ENCODE peak calls at places on chromosomes 12 and 14, in four cellular contexts. O is A549, R is HepG2, C is K562. W is an unnamed sample.

GRCh38 chr12:40054554-40055226 is 51.2 kb downstream of the SLC2A13 start:
- DNase-seq in O (peak), C (no peak), R (no peak), W (no peak)

GRCh38 chr12:93245543-93245942 is 132.2 kb upstream of the NUDT4 start:
- DNase-seq in C (no peak), O (no peak), R (no peak), W (peak)

GRCh38 chr14:22781606-22782000 is 15.1 kb downstream of the OXA1L start:
- DNase-seq in C (no peak), O (no peak), R (no peak), W (no peak)

GRCh38 chr12:6074979-6075585 is 49.4 kb downstream of the VWF start:
- DNase-seq in R (no peak), C (no peak), O (no peak), W (no peak)

GRCh38 chr14:20632448-20632830 is 9.1 kb downstream of the OR6S1 start:
- DNase-seq in C (no peak), O (no peak), R (no peak), W (no peak)

GRCh38 chr14:76129851-76130576 is 21.7 kb upstream of the GPATCH2L start:
- DNase-seq in R (no peak), C (no peak), O (no peak), W (no peak)

GRCh38 chr14:97978336-97978735 is 1181.2 kb downstream of the VRK1 start:
- DNase-seq in C (no peak), O (peak), R (no peak), W (no peak)

GRCh38 chr12:131194166-131194565 is 240.5 kb downstream of the ADGRD1 start:
- DNase-seq in O (peak), C (peak), R (no peak), W (no peak)

GRCh38 chr12:114689075-114689994 is 5.4 kb upstream of the TBX3 start:
- DNase-seq in C (no peak), O (no peak), R (no peak), W (no peak)

GRCh38 chr12:48001426-48002178 is 2.7 kb downstream of the COL2A1 start:
- DNase-seq in O (peak), C (peak), R (no peak), W (no peak)

GRCh38 chr14:90619911-90620310 is 196.3 kb downstream of the TTC7B start:
- DNase-seq in R (no peak), O (no peak), C (no peak), W (no peak)

GRCh38 chr12:93500201-93500600 is 32.9 kb downstream of the MRPL42 start:
- DNase-seq in O (no peak), R (no peak), C (no peak), W (no peak)

GRCh38 chr14:83867871-83868270 is 1662.1 kb upstream of the FLRT2 start:
- DNase-seq in C (no peak), R (no peak), O (no peak), W (no peak)

GRCh38 chr12:115618105-115618504 is 659.4 kb downstream of the MED13L start:
- DNase-seq in R (no peak), C (no peak), O (no peak), W (no peak)

GRCh38 chr14:33917664-33918063 is 33.2 kb downstream of the EGLN3 start:
- DNase-seq in O (no peak), R (no peak), C (peak), W (no peak)

GRCh38 chr12:100672075-100672592 is 98.7 kb downstream of the GAS2L3 start:
- DNase-seq in O (peak), C (peak), R (peak), W (no peak)

GRCh38 chr14:33210304-33210703 is 271.6 kb downstream of the NPAS3 start:
- DNase-seq in R (no peak), O (no peak), C (peak), W (no peak)

GRCh38 chr12:103964805-103965204 is 867 bp upstream of the TDG start:
- DNase-seq in O (no peak), R (no peak), C (no peak), W (no peak)

GRCh38 chr14:78989246-78989645 is 819.1 kb downstream of the NRXN3 start:
- DNase-seq in R (no peak), O (no peak), C (no peak), W (no peak)

GRCh38 chr12:131129839-131130238 is 176.1 kb downstream of the ADGRD1 start:
- DNase-seq in R (no peak), O (no peak), C (no peak), W (no peak)

GRCh38 chr12:92492291-92492690 is 210.5 kb upstream of the PLEKHG7 start:
- DNase-seq in O (no peak), R (no peak), C (no peak), W (no peak)

GRCh38 chr14:58296731-58297130 is 1.6 kb upstream of the ARID4A start:
- DNase-seq in R (no peak), O (no peak), C (peak), W (no peak)

GRCh38 chr12:13811061-13811460 is 170.3 kb downstream of the GRIN2B start:
- DNase-seq in R (no peak), C (no peak), O (no peak), W (no peak)

GRCh38 chr12:75658826-75659823 is 147.7 kb upstream of the KRR1 start:
- DNase-seq in C (peak), O (no peak), R (no peak), W (no peak)

DNA sequence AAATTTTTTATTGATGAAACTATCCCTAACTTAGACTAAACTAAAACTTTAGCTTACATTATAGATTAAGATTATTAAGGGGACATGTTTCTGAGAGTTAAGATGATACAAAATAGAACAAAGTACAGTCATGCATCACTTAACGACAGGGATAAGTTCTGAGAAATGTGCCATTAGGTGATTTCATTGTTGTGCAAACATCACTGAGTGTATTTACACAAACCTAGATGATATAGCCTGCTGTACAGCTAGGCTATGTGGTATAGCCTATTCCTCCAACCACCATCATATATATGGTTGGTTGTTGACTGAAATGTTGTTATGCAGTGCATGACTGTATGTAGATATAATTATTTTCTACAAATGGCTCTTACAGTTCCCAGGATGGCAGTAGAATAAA is 46.5 kb downstream of the ATP6V1D start:
- DNase-seq in R (peak), C (no peak), O (no peak), W (no peak)
- TF ChIP-seq POLR2AphosphoS2 in R (no peak), C (no peak), O (no peak), W (no peak)

GRCh38 chr14:68316078-68316868 is 476.6 kb downstream of the ZFP36L1 start:
- DNase-seq in C (no peak), O (no peak), R (peak), W (no peak)
- TF ChIP-seq POLR2AphosphoS2 in C (no peak), O (no peak), R (no peak), W (no peak)

GRCh38 chr14:104435147-104436046 is 144.2 kb upstream of the C14orf180 start:
- DNase-seq in C (no peak), O (no peak), R (no peak), W (no peak)

GRCh38 chr14:104434214-104435076 is 145.1 kb upstream of the C14orf180 start:
- DNase-seq in C (no peak), R (no peak), O (no peak), W (no peak)

GRCh38 chr14:104436741-104437701 is 142.5 kb upstream of the C14orf180 start:
- DNase-seq in C (no peak), R (no peak), O (no peak), W (no peak)

GRCh38 chr14:104437703-104438102 is 141.9 kb upstream of the C14orf180 start:
- DNase-seq in R (no peak), O (no peak), C (no peak), W (no peak)

GRCh38 chr14:104436047-104436531 is 143.5 kb upstream of the C14orf180 start:
- DNase-seq in R (no peak), C (no peak), O (no peak), W (no peak)
- TF ChIP-seq POLR2AphosphoS2 in R (no peak), C (no peak), O (no peak), W (no peak)

GRCh38 chr14:105878554-105878953 is 352.2 kb downstream of the TMEM121 start:
- DNase-seq in R (no peak), O (no peak), C (no peak), W (no peak)
- TF ChIP-seq POLR2AphosphoS2 in R (no peak), O (no peak), C (no peak), W (no peak)

GRCh38 chr12:109772622-109773321 is 59.1 kb downstream of the FAM222A start:
- DNase-seq in R (no peak), O (no peak), C (no peak), W (no peak)
- TF ChIP-seq POLR2AphosphoS2 in R (no peak), O (no peak), C (no peak), W (no peak)

GRCh38 chr14:101072070-101072469 is 168.5 kb upstream of the RTL1 start:
- DNase-seq in O (no peak), C (no peak), R (no peak), W (no peak)

GRCh38 chr14:101072531-101072930 is 169.0 kb upstream of the RTL1 start:
- DNase-seq in O (peak), C (no peak), R (no peak), W (no peak)

GRCh38 chr14:101073598-101073965 is 170.1 kb upstream of the RTL1 start:
- DNase-seq in C (no peak), R (no peak), O (no peak), W (no peak)

GRCh38 chr14:101074124-101075024 is 170.9 kb upstream of the RTL1 start:
- DNase-seq in R (no peak), O (no peak), C (no peak), W (no peak)

DNA sequence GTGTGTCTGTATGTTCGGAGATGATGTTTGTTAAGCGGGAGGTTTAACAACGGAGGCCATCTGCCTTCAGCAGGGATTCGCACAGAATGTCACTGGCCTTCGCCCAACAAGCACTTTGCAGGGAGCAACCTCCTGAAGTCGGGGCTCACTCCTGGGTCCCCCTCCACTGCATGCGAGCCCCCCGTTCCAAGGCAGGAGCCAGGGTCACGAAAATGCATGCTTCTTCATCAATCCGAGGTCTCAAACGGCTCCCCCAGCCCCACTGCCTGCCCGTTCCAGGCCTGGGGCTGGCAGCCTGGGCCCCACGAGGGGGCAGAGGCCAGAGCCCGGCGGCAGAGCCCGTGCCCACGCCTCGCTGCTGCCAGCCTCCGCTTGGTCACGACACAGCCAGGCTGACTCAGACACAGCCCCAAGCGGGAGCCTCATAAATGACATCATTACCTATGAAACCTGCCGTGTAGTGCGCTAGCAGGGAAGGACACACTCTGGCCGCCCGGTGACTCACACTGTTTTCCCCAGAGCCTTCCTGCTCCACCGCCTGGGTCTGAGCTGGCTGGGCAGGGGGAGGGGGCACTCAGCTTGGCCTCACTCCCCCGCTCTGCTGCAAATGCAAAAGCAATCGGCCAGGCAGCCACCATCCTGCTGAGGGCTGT is 169.5 kb upstream of the RTL1 start:
- DNase-seq in O (peak), C (peak), R (peak), W (no peak)
- TF ChIP-seq POLR2AphosphoS2 in O (no peak), C (no peak), R (no peak), W (no peak)

DNA sequence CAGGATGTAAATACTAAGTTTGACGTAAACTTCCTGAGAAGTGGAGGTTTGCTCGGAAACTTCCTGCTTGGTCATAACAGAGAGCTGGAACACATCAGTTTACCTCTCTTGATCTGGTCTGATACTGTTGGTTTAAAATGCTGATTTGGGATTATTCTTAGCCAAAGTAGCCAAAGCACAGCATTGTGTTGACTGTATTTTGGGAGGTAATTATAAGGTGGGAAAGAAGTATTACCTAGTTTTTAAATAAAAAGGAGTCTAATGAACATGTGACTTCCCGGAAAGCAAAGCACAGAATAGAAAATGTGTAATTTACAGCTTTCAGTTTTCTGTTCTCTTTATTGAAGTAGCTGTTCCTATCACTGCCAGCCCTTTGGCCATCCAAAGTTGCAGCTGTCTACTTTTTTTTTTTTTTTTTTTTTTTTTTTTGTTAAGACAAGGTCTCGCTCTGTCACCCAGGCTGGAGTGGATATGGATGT is 52.2 kb upstream of the SRP54 start:
- DNase-seq in R (no peak), O (no peak), C (no peak), W (peak)
- TF ChIP-seq POLR2AphosphoS2 in R (no peak), O (no peak), C (no peak), W (no peak)

GRCh38 chr14:60925286-60925685 is 55.6 kb downstream of the TRMT5 start:
- DNase-seq in C (no peak), R (no peak), O (no peak), W (no peak)

GRCh38 chr14:60926002-60926401 is 54.9 kb downstream of the TRMT5 start:
- DNase-seq in O (no peak), R (no peak), C (no peak), W (peak)

DNA sequence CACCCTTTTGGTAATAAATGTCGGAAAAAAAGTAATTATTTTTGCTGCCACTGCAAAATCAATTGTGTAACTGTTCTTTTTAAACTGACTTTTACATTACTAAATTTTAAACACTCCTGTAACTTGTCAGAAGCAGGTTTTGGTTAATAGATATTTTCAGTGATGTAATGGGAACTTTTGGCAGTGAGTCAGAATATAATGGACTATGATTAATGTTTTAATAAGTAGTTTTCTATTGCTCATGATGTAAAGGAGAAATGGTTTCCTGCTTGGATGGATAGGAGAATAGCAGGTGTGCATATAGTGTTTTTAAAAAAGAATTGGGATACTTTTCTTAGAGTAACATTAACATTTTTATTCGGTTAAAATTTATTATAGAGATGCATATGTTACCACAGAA is 58.8 kb downstream of the TRMT5 start:
- DNase-seq in O (no peak), C (no peak), R (no peak), W (no peak)
- TF ChIP-seq POLR2AphosphoS2 in O (no peak), C (no peak), R (no peak), W (no peak)

DNA sequence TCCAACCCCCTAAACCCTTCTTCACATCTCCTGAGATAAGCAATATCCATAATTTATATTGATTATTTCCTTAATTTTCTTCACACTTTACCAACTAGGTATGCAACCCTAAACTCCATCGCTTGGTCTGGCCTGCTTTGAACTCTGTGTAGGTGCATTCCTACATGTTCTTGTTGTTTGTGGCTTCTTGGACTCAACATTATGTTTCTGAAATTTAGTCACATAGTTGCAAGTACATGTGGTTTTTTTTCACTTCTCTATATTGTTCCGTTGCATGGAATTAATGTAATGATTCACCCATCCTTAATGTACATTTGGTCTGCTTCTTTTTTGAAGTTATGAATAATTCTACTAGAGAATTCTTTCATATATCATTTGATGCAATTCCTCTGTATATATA is 1.6 kb upstream of the TAS2R30 start:
- DNase-seq in R (no peak), C (no peak), O (no peak), W (no peak)
- TF ChIP-seq POLR2AphosphoS2 in R (no peak), C (no peak), O (no peak), W (no peak)

GRCh38 chr12:32107376-32108267 is 975 bp downstream of the BICD1 start:
- DNase-seq in O (peak), C (peak), R (peak), W (no peak)
- TF ChIP-seq POLR2AphosphoS2 in O (no peak), C (no peak), R (no peak), W (no peak)